ENCODE peak calls at places on chromosomes 3 and 15, in nine cellular contexts. V, B, G, D, C, M, J, E and R are unnamed samples.

GRCh38 chr3:42036483-42036823 is 54.7 kb upstream of the TRAK1 start:
- DNase-seq in V (no peak), B (no peak), G (peak), D (no peak), C (no peak), M (no peak), J (no peak), E (no peak), R (no peak)

GRCh38 chr3:24288538-24289236 is 206.0 kb downstream of the THRB start:
- DNase-seq in V (peak), B (no peak), G (no peak), D (no peak), C (no peak), M (no peak), J (no peak), E (no peak), R (no peak)

GRCh38 chr3:120100711-120101110 is 6.5 kb upstream of the GSK3B start:
- DNase-seq in V (no peak), B (no peak), G (peak), D (no peak), C (no peak), M (no peak), J (no peak), E (no peak), R (no peak)

GRCh38 chr15:27479232-27480140 is 508.5 kb downstream of the GABRG3 start:
- DNase-seq in V (no peak), B (no peak), G (peak), D (no peak), C (no peak), M (no peak), J (no peak), E (no peak), R (no peak)

GRCh38 chr15:92068121-92068520 is 214.6 kb downstream of the SLCO3A1 start:
- DNase-seq in V (no peak), B (no peak), G (peak), D (no peak), C (no peak), M (no peak), J (no peak), E (no peak), R (no peak)

GRCh38 chr3:25664066-25664809 is 469 bp downstream of the TOP2B start:
- DNase-seq in V (peak), B (peak), G (peak), D (peak), C (peak), M (peak), J (peak), E (peak), R (peak)

GRCh38 chr15:55322452-55322851 is 3.4 kb downstream of the PIGB start:
- DNase-seq in V (no peak), B (no peak), G (no peak), D (no peak), C (peak), M (no peak), J (no peak), E (no peak), R (no peak)

GRCh38 chr3:186920301-186920700 is 10.0 kb upstream of the ST6GAL1 start:
- DNase-seq in V (no peak), B (no peak), G (no peak), D (no peak), C (no peak), M (no peak), J (no peak), E (no peak), R (no peak)

GRCh38 chr3:149586871-149587270 is 71.0 kb downstream of the WWTR1 start:
- DNase-seq in V (no peak), B (no peak), G (peak), D (no peak), C (no peak), M (no peak), J (no peak), E (no peak), R (no peak)

GRCh38 chr3:61780455-61781239 is 219.3 kb downstream of the PTPRG start:
- DNase-seq in V (no peak), B (no peak), G (peak), D (no peak), C (no peak), M (no peak), J (no peak), E (no peak), R (no peak)

GRCh38 chr3:24229468-24230263 is 265.0 kb downstream of the THRB start:
- DNase-seq in V (no peak), B (no peak), G (no peak), D (no peak), C (no peak), M (no peak), J (no peak), E (no peak), R (no peak)

GRCh38 chr15:48395532-48396011 is 64.3 kb downstream of the DUT start:
- DNase-seq in V (peak), B (peak), G (peak), D (no peak), C (no peak), M (no peak), J (no peak), E (no peak), R (no peak)

DNA sequence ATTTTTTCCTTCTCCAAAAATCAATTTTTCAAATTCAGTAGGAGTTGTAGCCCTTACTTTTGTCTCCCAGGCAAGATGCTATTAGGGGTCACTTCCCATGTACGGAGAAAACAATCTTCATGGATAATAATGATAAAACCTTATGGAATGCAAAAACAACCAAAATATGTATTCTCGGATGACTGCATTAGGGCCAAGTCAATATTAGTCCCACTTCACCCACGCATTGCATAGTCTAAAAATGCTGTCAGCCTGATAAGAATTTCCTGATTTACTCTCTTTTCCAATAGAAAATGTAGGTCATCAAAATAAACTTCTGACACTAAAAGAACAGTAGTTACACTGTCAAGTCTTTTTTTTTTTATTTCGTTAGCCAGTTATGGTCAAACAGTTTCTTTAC is 2.7 kb downstream of the VGLL3 start:
- DNase-seq in V (no peak), B (no peak), G (peak), D (no peak), C (no peak), M (no peak), J (no peak), E (no peak), R (no peak)
- H3K4me3 ChIP-seq in V (no peak), B (peak), G (peak), D (no peak), C (no peak), M (no peak), J (no peak), E (no peak), R (peak)

DNA sequence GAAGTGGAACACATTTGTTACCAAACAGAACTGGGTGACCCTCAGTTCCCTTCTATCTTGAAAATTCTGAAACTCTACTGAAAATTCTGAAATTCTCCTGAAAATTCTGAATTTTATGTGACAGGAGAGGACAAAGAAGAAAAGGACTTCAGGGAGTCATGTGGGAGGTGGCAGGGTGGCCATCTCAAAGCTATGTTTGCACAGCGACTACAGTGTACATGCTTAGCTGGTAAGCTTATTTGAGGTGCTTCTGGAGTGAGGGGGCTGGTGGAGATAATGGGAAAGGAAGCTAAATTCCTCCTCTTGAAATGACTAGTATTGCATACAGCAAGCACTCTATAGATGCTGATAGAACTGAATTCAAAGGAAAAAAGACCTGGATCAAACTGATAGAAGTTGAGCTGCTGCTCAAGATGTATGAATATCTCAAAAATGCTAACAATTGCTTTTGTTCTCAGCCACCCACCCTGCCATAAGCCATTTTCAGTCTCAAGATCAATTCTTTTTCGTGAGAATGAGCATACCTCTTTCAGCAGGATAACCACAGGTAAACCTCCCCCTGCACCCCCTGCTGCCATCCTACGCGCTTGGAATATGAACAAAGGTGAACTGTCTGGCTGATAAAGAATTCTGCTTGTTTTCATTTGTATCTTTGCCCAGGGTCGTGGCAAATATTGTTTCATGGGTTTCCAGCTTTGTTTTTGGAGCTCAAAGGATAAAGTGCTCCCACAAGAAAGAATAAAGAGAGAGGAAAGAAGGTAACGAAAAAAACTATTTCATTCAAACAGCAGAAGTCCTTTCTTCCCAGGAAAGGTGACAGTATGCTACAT is 16.6 kb upstream of the ARHGEF3 start:
- DNase-seq in V (no peak), B (no peak), G (no peak), D (no peak), C (no peak), M (no peak), J (no peak), E (no peak), R (no peak)
- H3K27ac ChIP-seq in V (no peak), B (no peak), G (no peak), D (no peak), C (no peak), M (no peak), J (no peak), E (no peak), R (no peak)

DNA sequence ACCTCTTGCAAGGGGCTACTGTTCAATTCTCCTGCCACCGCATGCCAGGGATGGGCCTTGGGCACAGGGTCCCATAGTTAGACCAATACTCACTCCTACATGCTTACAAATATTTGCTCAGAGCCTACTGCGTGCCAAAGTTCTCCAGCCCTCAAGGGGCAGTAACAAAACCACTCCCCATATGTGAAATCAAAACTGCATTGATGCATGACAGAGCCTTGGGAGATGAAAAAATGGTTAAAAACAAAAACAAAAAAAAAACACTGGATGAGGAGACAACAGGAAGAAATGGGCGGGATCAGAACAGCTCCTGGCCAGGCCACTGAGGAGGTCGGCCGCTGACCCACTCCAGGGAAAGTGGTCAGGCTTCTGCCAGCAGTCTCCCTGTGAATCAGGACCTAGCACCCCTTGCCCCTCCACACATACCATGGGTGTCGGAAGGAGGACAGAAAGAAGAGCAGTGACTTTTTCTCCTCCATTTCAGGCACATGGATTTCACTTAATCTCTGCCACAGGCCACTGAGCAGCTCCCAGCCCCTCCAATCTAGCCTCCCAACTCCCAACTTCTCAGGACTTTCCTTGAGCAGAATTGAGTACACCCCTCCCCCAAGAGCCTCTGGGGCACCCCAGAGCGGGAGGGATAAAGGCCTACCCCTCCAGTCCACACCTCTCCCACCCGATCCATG is 2.8 kb downstream of the PLXNB1 start:
- DNase-seq in V (no peak), B (no peak), G (peak), D (no peak), C (no peak), M (peak), J (no peak), E (no peak), R (no peak)
- H3K4me3 ChIP-seq in V (no peak), B (peak), G (no peak), D (no peak), C (no peak), M (peak), J (no peak), E (no peak), R (peak)

GRCh38 chr3:104908761-104909160 is 457.9 kb upstream of the ALCAM start:
- DNase-seq in V (no peak), B (no peak), G (peak), D (no peak), C (no peak), M (no peak), J (no peak), E (no peak), R (no peak)
- H3K27ac ChIP-seq in V (peak), B (no peak), G (peak), D (no peak), C (no peak), M (no peak), J (no peak), E (no peak), R (no peak)

GRCh38 chr3:172476339-172476738 is 28.1 kb upstream of the GHSR start:
- DNase-seq in V (no peak), B (no peak), G (peak), D (no peak), C (peak), M (no peak), J (no peak), E (no peak), R (no peak)
- H3K4me3 ChIP-seq in V (no peak), B (peak), G (peak), D (peak), C (no peak), M (no peak), J (no peak), E (no peak), R (peak)

GRCh38 chr3:10248184-10248983 is at the start of gene TATDN2:
- DNase-seq in V (peak), B (peak), G (peak), D (peak), C (peak), M (peak), J (peak), E (peak), R (peak)

GRCh38 chr3:10248984-10249748 is 907 bp downstream of the TATDN2 start:
- DNase-seq in V (peak), B (no peak), G (peak), D (peak), C (peak), M (peak), J (peak), E (peak), R (peak)

GRCh38 chr3:10253731-10254130 is 5.5 kb downstream of the TATDN2 start:
- DNase-seq in V (no peak), B (no peak), G (no peak), D (no peak), C (no peak), M (no peak), J (no peak), E (no peak), R (no peak)

GRCh38 chr3:10249833-10250232 is 1.6 kb downstream of the TATDN2 start:
- DNase-seq in V (no peak), B (no peak), G (peak), D (no peak), C (no peak), M (no peak), J (no peak), E (no peak), R (no peak)

GRCh38 chr3:10251006-10251405 is 2.7 kb downstream of the TATDN2 start:
- DNase-seq in V (no peak), B (no peak), G (no peak), D (no peak), C (no peak), M (no peak), J (no peak), E (no peak), R (no peak)
- H3K27ac ChIP-seq in V (no peak), B (no peak), G (no peak), D (peak), C (no peak), M (no peak), J (no peak), E (no peak), R (no peak)

DNA sequence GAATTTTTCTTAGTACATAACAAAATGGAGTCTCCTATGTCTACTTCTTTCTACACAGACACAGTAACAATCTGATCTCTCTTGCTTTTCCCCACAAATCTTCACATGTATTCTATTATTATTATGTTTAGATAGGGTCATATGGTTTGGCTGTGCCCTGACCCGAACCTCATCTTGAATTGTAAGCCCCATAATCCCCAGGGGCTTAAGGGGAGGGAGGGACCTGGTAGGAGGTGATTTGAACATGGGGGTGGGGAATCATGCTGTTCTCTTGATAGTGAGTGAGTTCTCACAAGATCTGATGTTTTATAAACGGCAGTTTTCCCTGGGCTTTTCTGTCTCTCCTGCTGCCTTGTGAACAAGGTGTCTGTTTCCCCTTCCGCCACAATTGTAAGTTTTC is 86.7 kb upstream of the SELENOK start:
- DNase-seq in V (no peak), B (no peak), G (no peak), D (no peak), C (no peak), M (no peak), J (no peak), E (no peak), R (no peak)
- H3K4me3 ChIP-seq in V (no peak), B (no peak), G (no peak), D (no peak), C (no peak), M (no peak), J (no peak), E (no peak), R (no peak)

GRCh38 chr3:153399636-153400035 is 237.6 kb downstream of the RAP2B start:
- DNase-seq in V (no peak), B (no peak), G (peak), D (no peak), C (no peak), M (no peak), J (no peak), E (no peak), R (no peak)
- H3K27ac ChIP-seq in V (no peak), B (no peak), G (no peak), D (no peak), C (no peak), M (no peak), J (no peak), E (no peak), R (no peak)

GRCh38 chr3:154428369-154429206 is 1.4 kb downstream of the GPR149 start:
- DNase-seq in V (peak), B (no peak), G (peak), D (no peak), C (no peak), M (no peak), J (no peak), E (no peak), R (no peak)
- H3K4me3 ChIP-seq in V (no peak), B (peak), G (no peak), D (no peak), C (no peak), M (no peak), J (no peak), E (no peak), R (peak)

GRCh38 chr15:41969851-41970431 is 2.4 kb downstream of the EHD4 start:
- DNase-seq in V (no peak), B (no peak), G (no peak), D (peak), C (peak), M (no peak), J (peak), E (peak), R (no peak)
- H3K27ac ChIP-seq in V (peak), B (no peak), G (no peak), D (peak), C (no peak), M (peak), J (no peak), E (peak), R (peak)